ENCODE peak calls at places on chromosomes 5 and 9, in five cellular contexts. V is fibroblast of pulmonary artery, E is mucosa of descending colon, X is astrocyte of the cerebellum, W is thoracic aorta. G is an unnamed sample.

GRCh38 chr9:106860731-106861584 is 2.0 kb upstream of the ZNF462 start:
- DNase-seq in V (peak; percentile 36), E (peak; percentile 61), X (no peak), W (no peak), G (peak; percentile 13)

GRCh38 chr5:140926903-140927573 is 939 bp downstream of the PCDHAC1 start:
- DNase-seq in V (no peak), E (no peak), X (no peak), W (no peak), G (no peak)

GRCh38 chr5:14256026-14256690 is 113.0 kb downstream of the TRIO start:
- DNase-seq in V (no peak), E (no peak), X (no peak), W (no peak), G (no peak)

GRCh38 chr5:88488566-88488965 is 219.9 kb upstream of the TMEM161B start:
- DNase-seq in V (no peak), E (no peak), X (no peak), W (no peak), G (no peak)

GRCh38 chr9:116695441-116695840 is 8.3 kb downstream of the TRIM32 start:
- DNase-seq in V (no peak), E (no peak), X (no peak), W (no peak), G (no peak)

GRCh38 chr9:69951411-69951810 is 92.2 kb upstream of the MAMDC2 start:
- DNase-seq in V (peak; percentile 20), E (no peak), X (peak; percentile 33), W (no peak), G (no peak)

GRCh38 chr9:131630206-131630831 is 85.0 kb downstream of the PRRT1B start:
- DNase-seq in V (no peak), E (no peak), X (no peak), W (no peak), G (peak; percentile 76)

GRCh38 chr5:43563321-43563720 is 6.4 kb upstream of the PAIP1 start:
- DNase-seq in V (no peak), E (no peak), X (no peak), W (no peak), G (no peak)

GRCh38 chr5:153147891-153148623 is 342.4 kb upstream of the GRIA1 start:
- DNase-seq in V (peak; percentile 71), E (no peak), X (peak; percentile 65), W (no peak), G (peak; percentile 3)

GRCh38 chr5:158429564-158429963 is 570.6 kb upstream of the CLINT1 start:
- DNase-seq in V (no peak), E (no peak), X (no peak), W (no peak), G (no peak)

GRCh38 chr9:91884746-91885687 is 65.0 kb downstream of the ROR2 start:
- DNase-seq in V (peak; percentile 80), E (no peak), X (no peak), W (no peak), G (no peak)

GRCh38 chr9:106916491-106917235 is 53.7 kb downstream of the ZNF462 start:
- DNase-seq in V (peak; percentile 90), E (no peak), X (peak; percentile 65), W (no peak), G (no peak)

GRCh38 chr9:124257070-124257864 is 482 bp upstream of the NEK6 start:
- DNase-seq in V (no peak), E (peak; percentile 52), X (no peak), W (no peak), G (peak; percentile 59)

GRCh38 chr5:72752909-72753308 is 63.6 kb upstream of the TNPO1 start:
- DNase-seq in V (no peak), E (no peak), X (no peak), W (no peak), G (no peak)

GRCh38 chr9:128885798-128886197 is 3.9 kb downstream of the LRRC8A start:
- DNase-seq in V (no peak), E (no peak), X (no peak), W (no peak), G (no peak)

GRCh38 chr5:6497267-6497666 is 48.6 kb downstream of the UBE2QL1 start:
- DNase-seq in V (no peak), E (no peak), X (no peak), W (no peak), G (no peak)

GRCh38 chr5:141785135-141785534 is 93.1 kb downstream of the PCDH1 start:
- DNase-seq in V (no peak), E (peak; percentile 54), X (no peak), W (no peak), G (no peak)

GRCh38 chr5:94830520-94830919 is 212.1 kb downstream of the SLF1 start:
- DNase-seq in V (peak; percentile 8), E (no peak), X (no peak), W (no peak), G (no peak)

GRCh38 chr5:176647870-176648466 is 684 bp downstream of the TSPAN17 start:
- DNase-seq in V (peak; percentile 23), E (peak; percentile 82), X (no peak), W (no peak), G (peak; percentile 28)

GRCh38 chr5:78221964-78222451 is 72.5 kb downstream of the AP3B1 start:
- DNase-seq in V (peak; percentile 34), E (no peak), X (no peak), W (no peak), G (peak; percentile 50)

GRCh38 chr9:112288029-112288428 is 45.4 kb downstream of the PTBP3 start:
- DNase-seq in V (peak; percentile 19), E (no peak), X (peak; percentile 5), W (no peak), G (no peak)

GRCh38 chr5:91245871-91246270 is 137.2 kb downstream of the ARRDC3 start:
- DNase-seq in V (peak; percentile 28), E (no peak), X (no peak), W (no peak), G (no peak)

DNA sequence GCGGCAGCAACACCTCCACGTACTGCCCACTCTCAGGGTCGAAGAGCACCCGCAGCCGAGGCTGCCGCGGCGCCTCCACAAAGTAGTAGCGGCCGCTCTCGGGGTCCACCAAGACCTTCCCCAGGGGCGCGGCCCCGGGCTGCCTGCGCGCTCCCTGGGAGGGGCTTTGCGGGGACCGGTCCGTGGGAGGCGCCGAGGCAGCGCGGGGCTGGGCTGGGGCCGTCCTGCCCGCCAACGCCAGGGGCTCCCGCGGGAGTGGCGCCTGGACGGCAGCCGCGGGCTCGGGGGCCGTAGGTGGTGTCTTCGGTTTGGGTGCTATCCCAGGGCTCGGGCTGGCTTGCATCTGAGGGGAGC is 2.6 kb upstream of the MZB1 start:
- DNase-seq in V (no peak), E (no peak), X (no peak), W (no peak), G (no peak)
- TF ChIP-seq CTCF in V (no peak), E (no peak), X (no peak), W (no peak), G (no peak)

GRCh38 chr5:119470851-119471451 is 18.7 kb downstream of the HSD17B4 start:
- DNase-seq in V (peak; percentile 69), E (no peak), X (peak; percentile 46), W (no peak), G (peak; percentile 26)
- TF ChIP-seq CTCF in V (peak; percentile 77), E (peak; percentile 16), X (peak; percentile 75), W (peak; percentile 68), G (peak; percentile 46)

DNA sequence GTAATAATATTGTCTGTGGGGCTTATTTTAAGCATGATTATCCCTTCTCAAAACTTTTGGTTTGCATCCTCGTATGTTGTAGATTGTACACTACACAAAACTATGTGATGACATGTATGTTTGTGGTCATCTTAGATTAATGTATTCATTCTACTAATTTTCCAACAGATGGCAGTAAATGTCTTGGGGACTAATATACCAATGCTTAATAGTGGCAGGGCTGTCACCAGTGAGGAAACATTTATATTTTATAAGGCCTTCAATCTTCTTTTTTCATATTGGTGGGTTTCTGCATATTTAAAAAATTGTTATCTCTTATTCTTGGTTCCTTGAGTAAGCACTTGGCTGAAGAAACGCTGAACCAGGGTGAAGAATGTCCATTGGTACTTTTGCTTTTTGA is 530.4 kb downstream of the RASEF start:
- DNase-seq in V (peak; percentile 8), E (no peak), X (no peak), W (no peak), G (no peak)
- TF ChIP-seq CTCF in V (no peak), E (no peak), X (no peak), W (no peak), G (no peak)

GRCh38 chr9:97564291-97565175 is 63.1 kb downstream of the TMOD1 start:
- DNase-seq in V (peak; percentile 32), E (no peak), X (peak; percentile 4), W (no peak), G (no peak)
- TF ChIP-seq CTCF in V (no peak), E (no peak), X (no peak), W (no peak), G (no peak)

GRCh38 chr9:22116751-22117150 is 107.6 kb upstream of the CDKN2B start:
- DNase-seq in V (no peak), E (no peak), X (no peak), W (no peak), G (no peak)

GRCh38 chr9:22118810-22119479 is 109.8 kb upstream of the CDKN2B start:
- DNase-seq in V (no peak), E (no peak), X (no peak), W (no peak), G (no peak)

GRCh38 chr9:22117511-22118388 is 108.6 kb upstream of the CDKN2B start:
- DNase-seq in V (peak; percentile 63), E (peak; percentile 63), X (no peak), W (no peak), G (no peak)

GRCh38 chr9:22120595-22120994 is 111.5 kb upstream of the CDKN2B start:
- DNase-seq in V (no peak), E (no peak), X (no peak), W (no peak), G (no peak)

DNA sequence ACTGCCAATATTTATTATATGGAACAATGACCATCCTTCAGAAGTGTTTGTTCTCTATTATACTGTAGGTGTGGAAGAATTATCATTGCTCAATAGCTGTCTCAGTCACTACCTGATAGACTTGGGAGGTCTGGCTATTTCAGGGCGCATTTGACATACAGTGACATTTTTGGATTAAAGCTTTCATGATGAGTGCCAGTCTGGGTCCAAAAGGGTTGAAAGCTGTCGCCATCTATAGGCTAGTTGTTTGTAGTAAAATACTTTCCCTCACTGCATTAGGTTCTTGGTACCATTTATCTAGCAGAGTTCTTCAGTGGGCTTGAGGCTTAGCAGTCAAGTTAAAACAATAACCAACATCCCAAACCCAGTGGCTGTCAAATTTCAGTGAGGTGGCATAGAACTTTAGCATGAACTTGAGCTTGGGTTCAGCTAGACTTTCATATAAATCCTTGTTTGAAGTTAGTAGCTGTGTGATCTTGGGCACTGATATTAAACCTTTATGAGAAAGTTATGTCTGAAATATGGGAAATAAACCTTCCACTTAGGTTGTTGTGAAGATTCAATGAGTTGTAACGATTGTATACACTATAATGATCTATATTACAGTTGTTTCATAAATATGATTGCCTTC is 110.5 kb upstream of the CDKN2B start:
- DNase-seq in V (peak; percentile 72), E (no peak), X (no peak), W (no peak), G (no peak)
- TF ChIP-seq CTCF in V (peak; percentile 77), E (no peak), X (peak; percentile 64), W (peak; percentile 32), G (peak; percentile 22)